ENCODE peak calls at places on chromosomes 16 and 17, in five cellular contexts. D is breast epithelium, O is choroid plexus epithelial cell, R is ascending aorta, S is cardiac fibroblast. N is an unnamed sample.
A peak's percentile ranks its signal among the peaks of the same experiment; 100 is the strongest.

GRCh38 chr17:79934653-79934970 is 95.4 kb upstream of the CBX4 start:
- DNase-seq in D (no peak), S (no peak), O (no peak), R (no peak), N (no peak)

GRCh38 chr17:10127819-10128375 is 70.5 kb downstream of the GAS7 start:
- DNase-seq in R (peak; percentile 32), S (peak; percentile 70), O (peak; percentile 85), D (no peak), N (peak; percentile 77)

GRCh38 chr17:80122026-80122575 is 20.7 kb downstream of the GAA start:
- DNase-seq in O (no peak), D (no peak), S (no peak), R (no peak), N (no peak)

GRCh38 chr17:71855000-71855399 is 265.8 kb upstream of the SOX9 start:
- DNase-seq in S (no peak), O (no peak), D (no peak), R (no peak), N (no peak)

GRCh38 chr16:763903-764750 is 3.6 kb downstream of the MSLN start:
- DNase-seq in S (no peak), R (no peak), O (no peak), D (no peak), N (no peak)

GRCh38 chr17:47733414-47734288 is 615 bp downstream of the TBX21 start:
- DNase-seq in D (peak; percentile 22), S (no peak), O (no peak), R (no peak), N (no peak)

GRCh38 chr17:40326014-40326831 is 17.2 kb downstream of the RARA start:
- DNase-seq in S (no peak), O (no peak), R (no peak), D (no peak), N (no peak)

GRCh38 chr17:6249747-6250146 is 179.6 kb downstream of the WSCD1 start:
- DNase-seq in S (no peak), O (no peak), D (no peak), R (no peak), N (no peak)

GRCh38 chr16:50680907-50681885 is at the start of gene SNX20:
- DNase-seq in O (no peak), R (no peak), S (no peak), D (no peak), N (no peak)

GRCh38 chr17:27226611-27227234 is 67.2 kb upstream of the WSB1 start:
- DNase-seq in S (peak; percentile 80), R (no peak), O (peak; percentile 71), D (no peak), N (peak; percentile 61)

GRCh38 chr17:9166678-9167077 is 145.4 kb downstream of the NTN1 start:
- DNase-seq in S (no peak), R (no peak), O (no peak), D (no peak), N (no peak)

GRCh38 chr16:73890524-73891500 is 405.8 kb upstream of the PSMD7 start:
- DNase-seq in D (no peak), S (peak; percentile 6), R (no peak), O (peak; percentile 3), N (no peak)

GRCh38 chr17:71084219-71084618 is 914.9 kb downstream of the KCNJ2 start:
- DNase-seq in O (peak; percentile 42), R (no peak), D (no peak), S (peak; percentile 74), N (no peak)

GRCh38 chr16:78441298-78441697 is 341.8 kb downstream of the WWOX start:
- DNase-seq in S (no peak), R (no peak), D (no peak), O (no peak), N (no peak)

GRCh38 chr16:89452925-89453324 is 37.4 kb downstream of the ANKRD11 start:
- DNase-seq in S (no peak), D (no peak), O (no peak), R (no peak), N (no peak)

GRCh38 chr16:89453662-89454321 is 36.6 kb downstream of the ANKRD11 start:
- DNase-seq in O (no peak), R (no peak), D (no peak), S (peak; percentile 59), N (no peak)

GRCh38 chr16:89455178-89455577 is 35.2 kb downstream of the ANKRD11 start:
- DNase-seq in R (no peak), S (no peak), O (no peak), D (no peak), N (no peak)

GRCh38 chr16:89456412-89456811 is 33.9 kb downstream of the ANKRD11 start:
- DNase-seq in R (no peak), D (no peak), O (no peak), S (no peak), N (no peak)

DNA sequence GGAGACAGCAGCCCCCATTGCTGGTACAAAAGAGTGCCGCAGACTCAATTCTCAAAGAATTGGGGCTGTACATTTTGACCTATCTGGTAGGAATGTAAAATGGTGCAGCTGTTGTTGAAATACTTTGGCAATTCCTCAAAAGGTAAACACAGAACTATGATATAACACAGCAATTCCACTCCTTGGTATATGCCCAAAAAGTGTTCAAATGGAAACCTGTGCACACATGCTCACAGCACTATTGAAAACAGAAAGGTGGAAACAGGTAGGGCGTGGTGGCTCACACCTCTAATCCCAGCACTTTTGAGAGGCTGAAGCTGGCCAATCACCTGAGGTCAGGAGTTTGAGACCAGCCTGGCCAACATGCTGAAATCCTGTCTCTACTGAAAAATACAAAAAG is 34.7 kb downstream of the ANKRD11 start:
- DNase-seq in S (no peak), D (no peak), O (no peak), R (no peak), N (no peak)
- TF ChIP-seq CTCF in S (no peak), D (no peak), O (no peak), R (no peak), N (no peak)

GRCh38 chr16:27108051-27108770 is 41.5 kb downstream of the C16orf82 start:
- DNase-seq in O (no peak), S (no peak), D (peak; percentile 22), R (no peak), N (no peak)

GRCh38 chr16:27108826-27109665 is 42.3 kb downstream of the C16orf82 start:
- DNase-seq in D (peak; percentile 43), O (no peak), R (no peak), S (no peak), N (no peak)

GRCh38 chr16:27111486-27111885 is 44.8 kb downstream of the C16orf82 start:
- DNase-seq in R (no peak), D (peak; percentile 10), S (no peak), O (no peak), N (no peak)

GRCh38 chr16:27110524-27110896 is 43.8 kb downstream of the C16orf82 start:
- DNase-seq in O (no peak), R (no peak), D (peak; percentile 35), S (no peak), N (no peak)

GRCh38 chr16:27109666-27110523 is 43.2 kb downstream of the C16orf82 start:
- DNase-seq in D (peak; percentile 55), R (no peak), O (peak; percentile 77), S (peak; percentile 67), N (no peak)
- TF ChIP-seq CTCF in D (peak; percentile 77), R (peak; percentile 57), O (peak; percentile 83), S (peak; percentile 60), N (peak; percentile 68)

GRCh38 chr17:39194089-39194984 is 3.1 kb downstream of the CACNB1 start:
- DNase-seq in O (peak; percentile 53), R (peak; percentile 60), S (peak; percentile 68), D (no peak), N (no peak)
- TF ChIP-seq CTCF in O (peak; percentile 60), R (peak; percentile 77), S (peak; percentile 70), D (no peak), N (peak; percentile 67)

GRCh38 chr16:64152010-64152767 is 969.7 kb downstream of the CDH11 start:
- DNase-seq in R (no peak), O (peak; percentile 21), S (peak; percentile 13), D (no peak), N (no peak)
- TF ChIP-seq CTCF in R (no peak), O (no peak), S (no peak), D (no peak), N (no peak)

GRCh38 chr17:21019976-21020575 is 22.7 kb downstream of the USP22 start:
- DNase-seq in S (peak; percentile 59), O (peak; percentile 59), D (no peak), R (no peak), N (no peak)
- TF ChIP-seq CTCF in S (peak; percentile 42), O (peak; percentile 58), D (no peak), R (peak; percentile 33), N (peak; percentile 28)

GRCh38 chr17:50721194-50722010 is 2.0 kb downstream of the LUC7L3 start:
- DNase-seq in D (no peak), S (peak; percentile 24), R (no peak), O (no peak), N (no peak)

GRCh38 chr17:50722746-50723145 is 3.3 kb downstream of the LUC7L3 start:
- DNase-seq in D (no peak), S (no peak), O (no peak), R (no peak), N (no peak)

GRCh38 chr17:50715471-50715870 is 3.9 kb upstream of the LUC7L3 start:
- DNase-seq in D (no peak), S (no peak), O (no peak), R (no peak), N (no peak)

GRCh38 chr17:50719924-50720805 is 762 bp downstream of the LUC7L3 start:
- DNase-seq in D (no peak), S (no peak), O (no peak), R (no peak), N (no peak)

GRCh38 chr17:50719144-50719923 is at the start of gene LUC7L3:
- DNase-seq in D (peak; percentile 94), O (peak; percentile 95), S (peak; percentile 96), R (peak; percentile 81), N (peak; percentile 60)
- TF ChIP-seq CTCF in D (no peak), O (no peak), S (no peak), R (no peak), N (no peak)

DNA sequence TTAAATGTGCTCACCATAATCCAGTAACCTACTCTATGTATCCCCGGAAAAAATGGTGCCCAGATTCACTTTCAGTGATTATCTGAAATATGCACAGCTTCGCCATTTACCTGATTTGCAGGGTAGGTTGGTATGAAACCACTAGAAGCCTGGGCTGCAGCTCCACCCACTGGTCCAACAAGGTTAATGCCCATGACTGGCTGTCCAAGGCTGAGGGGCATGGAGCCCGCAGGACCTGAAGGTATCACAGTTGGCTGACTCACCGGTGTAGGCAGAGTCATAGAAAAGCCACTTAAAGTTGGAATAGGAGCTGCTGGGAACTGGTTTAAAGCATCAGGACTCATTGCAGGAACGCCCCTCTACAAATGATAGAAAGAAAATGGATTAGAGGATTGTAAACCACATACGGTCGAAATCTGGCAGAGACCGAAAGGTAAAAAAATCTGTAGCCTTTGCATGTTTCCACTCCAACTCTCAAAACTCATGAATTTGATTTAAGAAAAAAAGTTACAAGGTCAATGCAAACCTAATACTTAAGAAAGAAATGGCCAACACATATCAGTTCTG is 38.6 kb downstream of the SYNRG start:
- DNase-seq in S (peak; percentile 59), D (no peak), O (peak; percentile 62), R (no peak), N (peak; percentile 45)
- TF ChIP-seq CTCF in S (peak; percentile 53), D (peak; percentile 32), O (peak; percentile 70), R (peak; percentile 6), N (peak; percentile 75)